ENCODE peak calls at places on chromosomes 6 and 20, in four cellular contexts. K is body of pancreas, I is breast epithelium, Y is AG04450. Z is an unnamed sample.

GRCh38 chr6:18148304-18149025 is 6.4 kb downstream of the TPMT start:
- DNase-seq in K (no peak), I (no peak), Y (peak), Z (no peak)

GRCh38 chr6:80282913-80283554 is 176.6 kb downstream of the BCKDHB start:
- DNase-seq in K (no peak), I (no peak), Y (no peak), Z (no peak)

GRCh38 chr6:38024908-38025307 is 205.4 kb downstream of the ZFAND3 start:
- DNase-seq in K (no peak), I (no peak), Y (no peak), Z (no peak)

GRCh38 chr6:84575264-84575663 is 189.1 kb downstream of the TBX18 start:
- DNase-seq in K (no peak), I (no peak), Y (no peak), Z (no peak)

GRCh38 chr6:138817799-138818198 is 21.9 kb downstream of the ECT2L start:
- DNase-seq in K (peak), I (peak), Y (peak), Z (no peak)

GRCh38 chr6:151389640-151390275 is 1.6 kb downstream of the ZBTB2 start:
- DNase-seq in K (peak), I (peak), Y (no peak), Z (peak)

GRCh38 chr6:10847684-10848083 is 9.3 kb upstream of the MAK start:
- DNase-seq in K (no peak), I (no peak), Y (no peak), Z (no peak)

GRCh38 chr20:34954905-34955231 is 738 bp downstream of the GSS start:
- DNase-seq in K (no peak), I (no peak), Y (no peak), Z (no peak)

GRCh38 chr6:168658059-168658458 is 217.1 kb downstream of the SMOC2 start:
- DNase-seq in K (no peak), I (no peak), Y (no peak), Z (peak)

GRCh38 chr20:8116067-8116811 is 15.8 kb upstream of the PLCB1 start:
- DNase-seq in K (no peak), I (no peak), Y (peak), Z (no peak)

GRCh38 chr6:159075506-159076100 is 30.8 kb upstream of the TAGAP start:
- DNase-seq in K (no peak), I (no peak), Y (no peak), Z (no peak)

GRCh38 chr6:52115145-52115741 is 27.8 kb upstream of the PKHD1 start:
- DNase-seq in K (no peak), I (no peak), Y (no peak), Z (no peak)

GRCh38 chr6:33692078-33692759 is 19.3 kb downstream of the UQCC2 start:
- DNase-seq in K (no peak), I (no peak), Y (no peak), Z (no peak)

DNA sequence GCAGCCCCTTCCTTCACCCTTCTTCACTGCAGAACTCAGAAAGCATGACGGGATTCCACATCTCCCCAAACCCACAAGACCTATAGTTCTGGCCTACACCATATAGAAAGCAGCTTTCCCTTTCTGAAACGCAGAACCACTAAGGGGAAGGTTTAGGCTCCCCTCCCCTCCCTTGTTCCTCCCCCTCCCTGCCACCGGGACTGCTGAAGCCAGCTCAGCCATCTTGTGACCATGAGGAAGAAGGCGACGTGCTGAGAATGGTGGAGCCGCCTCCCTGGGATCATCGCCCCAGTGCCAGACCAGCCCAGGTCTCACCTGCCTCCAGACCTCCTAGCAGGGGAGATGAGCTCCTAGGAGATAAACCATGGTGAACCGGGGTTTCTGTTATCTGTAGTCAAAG is 19.6 kb downstream of the SERPINB6 start:
- DNase-seq in K (no peak), I (no peak), Y (no peak), Z (no peak)
- H3K27ac ChIP-seq in K (peak), I (no peak), Y (no peak), Z (no peak)

GRCh38 chr6:1624848-1625341 is 15.2 kb downstream of the FOXC1 start:
- DNase-seq in K (no peak), I (no peak), Y (no peak), Z (no peak)

GRCh38 chr6:1623769-1624070 is 14.0 kb downstream of the FOXC1 start:
- DNase-seq in K (no peak), I (no peak), Y (no peak), Z (no peak)

GRCh38 chr6:1624071-1624847 is 14.5 kb downstream of the FOXC1 start:
- DNase-seq in K (no peak), I (no peak), Y (no peak), Z (no peak)

GRCh38 chr6:1622220-1622841 is 12.6 kb downstream of the FOXC1 start:
- DNase-seq in K (no peak), I (no peak), Y (no peak), Z (no peak)

DNA sequence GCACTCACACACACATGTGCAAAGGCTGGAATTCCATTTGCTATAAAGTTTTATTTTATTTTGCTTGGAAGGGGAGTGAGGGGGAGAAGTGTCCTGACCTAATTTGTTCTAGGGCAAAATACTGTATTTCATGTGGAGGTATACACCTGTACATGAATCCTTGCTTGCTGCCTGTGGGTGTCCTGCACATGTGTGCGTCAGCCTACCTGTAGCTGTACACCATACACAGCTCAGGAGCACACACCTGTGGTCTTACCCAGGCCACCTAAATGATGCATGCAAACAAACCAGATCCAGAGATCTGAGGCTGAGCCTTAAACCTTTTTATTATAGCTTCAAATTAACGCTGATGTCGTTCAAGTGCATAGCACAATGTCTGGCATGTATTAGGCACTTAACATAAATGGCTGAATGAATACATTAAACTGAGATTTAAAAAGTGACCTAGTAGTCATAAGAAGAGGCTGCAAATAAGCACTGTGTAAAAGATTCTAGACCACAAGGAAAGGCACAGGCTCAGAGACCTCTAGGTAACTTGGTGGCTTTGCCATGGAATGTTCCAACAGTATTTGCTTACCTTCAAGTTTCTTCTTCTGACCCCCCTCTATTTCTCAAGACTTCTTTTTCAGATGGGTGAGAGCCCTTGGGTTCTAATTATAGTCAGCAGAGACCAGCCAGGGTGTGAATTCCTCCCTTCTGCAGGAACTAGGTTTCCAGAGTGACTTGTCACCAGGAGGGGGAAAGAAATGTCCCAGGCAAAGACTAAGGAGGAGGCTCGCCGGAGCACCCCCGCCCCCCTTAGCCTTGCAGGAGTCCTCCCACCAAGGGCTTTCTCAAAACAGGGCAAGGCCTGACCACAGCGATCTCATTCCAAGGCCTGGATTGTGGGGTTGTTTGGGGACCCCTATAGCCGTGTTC is 13.4 kb downstream of the FOXC1 start:
- DNase-seq in K (no peak), I (no peak), Y (no peak), Z (no peak)
- H3K27ac ChIP-seq in K (no peak), I (no peak), Y (no peak), Z (no peak)

GRCh38 chr20:58997141-58997770 is 9.8 kb downstream of the CTSZ start:
- DNase-seq in K (no peak), I (no peak), Y (no peak), Z (no peak)
- H3K27ac ChIP-seq in K (no peak), I (no peak), Y (no peak), Z (no peak)

DNA sequence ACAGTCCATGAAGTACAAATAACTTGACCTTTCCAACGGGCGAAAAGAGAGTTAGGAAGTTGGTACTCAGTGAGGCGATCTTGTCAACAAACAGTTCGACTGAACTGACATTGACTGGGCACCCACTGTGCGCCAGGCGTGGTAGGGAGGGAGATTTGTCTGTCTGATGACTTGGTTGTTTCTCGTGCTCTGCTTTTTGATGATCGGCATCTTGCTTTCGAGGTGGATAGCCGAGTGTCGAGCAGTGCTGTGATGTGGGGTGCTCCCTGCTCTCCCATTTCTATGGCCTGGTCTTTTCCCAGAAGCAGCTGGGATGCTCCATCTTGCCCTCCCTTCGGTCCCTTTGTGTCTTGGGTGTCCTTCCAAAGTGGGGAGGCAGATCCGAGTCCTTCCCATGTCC is 30.4 kb downstream of the RPP40 start:
- DNase-seq in K (no peak), I (no peak), Y (no peak), Z (no peak)
- H3K27ac ChIP-seq in K (no peak), I (peak), Y (no peak), Z (no peak)

GRCh38 chr6:7295916-7296315 is 17.1 kb downstream of the SSR1 start:
- DNase-seq in K (no peak), I (no peak), Y (no peak), Z (no peak)

GRCh38 chr6:7292856-7293255 is 20.1 kb downstream of the SSR1 start:
- DNase-seq in K (no peak), I (no peak), Y (no peak), Z (no peak)

GRCh38 chr6:7285416-7285815 is 27.6 kb downstream of the SSR1 start:
- DNase-seq in K (no peak), I (no peak), Y (no peak), Z (no peak)

GRCh38 chr6:7290079-7290478 is 22.9 kb downstream of the SSR1 start:
- DNase-seq in K (no peak), I (no peak), Y (no peak), Z (no peak)
- H3K27ac ChIP-seq in K (no peak), I (no peak), Y (no peak), Z (no peak)

GRCh38 chr20:50321797-50322480 is 131.3 kb downstream of the CEBPB start:
- DNase-seq in K (peak), I (no peak), Y (no peak), Z (no peak)

GRCh38 chr20:50323209-50323608 is 132.6 kb downstream of the CEBPB start:
- DNase-seq in K (no peak), I (no peak), Y (no peak), Z (no peak)

GRCh38 chr20:50322703-50323131 is 132.1 kb downstream of the CEBPB start:
- DNase-seq in K (no peak), I (no peak), Y (no peak), Z (no peak)

GRCh38 chr20:50320005-50320909 is 129.6 kb downstream of the CEBPB start:
- DNase-seq in K (no peak), I (no peak), Y (no peak), Z (no peak)

DNA sequence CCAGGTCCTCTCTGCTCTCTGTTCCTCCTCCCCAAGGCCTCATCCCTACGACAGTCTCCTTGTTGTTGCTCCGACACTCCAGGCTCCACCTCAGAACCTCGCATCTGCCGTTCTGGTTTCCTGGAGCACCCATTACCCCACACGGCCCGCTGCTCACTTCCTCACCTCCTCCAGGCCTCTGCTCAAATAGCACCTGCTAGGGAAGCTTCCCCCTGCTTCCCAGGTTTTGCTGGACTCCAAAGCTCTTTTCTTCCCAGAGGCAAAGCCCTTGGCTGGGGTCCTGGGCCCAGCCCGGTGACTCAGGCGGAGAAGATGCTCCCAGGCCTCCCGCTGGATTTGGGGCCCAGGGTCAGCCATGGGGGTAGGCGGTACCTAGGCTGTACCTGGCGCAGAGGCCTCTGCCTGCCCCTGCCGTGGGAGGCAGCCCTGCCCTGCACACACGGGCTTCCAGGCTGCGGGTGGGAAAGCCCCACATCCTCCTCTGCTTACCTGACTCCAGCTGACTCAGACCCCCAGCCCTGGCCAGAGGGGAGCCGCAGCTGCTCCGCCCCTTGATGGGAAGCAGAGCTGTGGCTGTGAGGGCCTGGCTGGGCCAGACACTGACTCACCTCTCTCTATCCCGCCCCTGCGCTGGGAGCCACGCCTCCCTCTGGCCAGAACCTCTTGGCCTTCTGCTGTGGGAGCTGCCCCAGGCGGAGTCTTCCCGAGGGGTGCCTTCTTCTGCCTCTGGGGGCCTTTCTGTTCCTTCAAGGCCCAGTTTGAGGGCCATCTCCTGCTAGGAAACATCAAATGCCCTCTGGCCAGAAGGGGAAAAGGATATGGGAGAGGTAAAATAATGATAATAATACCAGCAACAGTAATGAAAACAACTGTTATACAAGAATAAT is 130.5 kb downstream of the CEBPB start:
- DNase-seq in K (peak), I (peak), Y (peak), Z (peak)
- H3K27ac ChIP-seq in K (peak), I (peak), Y (peak), Z (no peak)

GRCh38 chr20:57247292-57247975 is 19.0 kb downstream of the BMP7 start:
- DNase-seq in K (no peak), I (no peak), Y (no peak), Z (no peak)

GRCh38 chr20:57248132-57248797 is 18.2 kb downstream of the BMP7 start:
- DNase-seq in K (no peak), I (no peak), Y (no peak), Z (no peak)

GRCh38 chr20:57244627-57245214 is 21.7 kb downstream of the BMP7 start:
- DNase-seq in K (no peak), I (no peak), Y (no peak), Z (peak)

GRCh38 chr20:57244221-57244585 is 22.2 kb downstream of the BMP7 start:
- DNase-seq in K (no peak), I (no peak), Y (no peak), Z (no peak)

DNA sequence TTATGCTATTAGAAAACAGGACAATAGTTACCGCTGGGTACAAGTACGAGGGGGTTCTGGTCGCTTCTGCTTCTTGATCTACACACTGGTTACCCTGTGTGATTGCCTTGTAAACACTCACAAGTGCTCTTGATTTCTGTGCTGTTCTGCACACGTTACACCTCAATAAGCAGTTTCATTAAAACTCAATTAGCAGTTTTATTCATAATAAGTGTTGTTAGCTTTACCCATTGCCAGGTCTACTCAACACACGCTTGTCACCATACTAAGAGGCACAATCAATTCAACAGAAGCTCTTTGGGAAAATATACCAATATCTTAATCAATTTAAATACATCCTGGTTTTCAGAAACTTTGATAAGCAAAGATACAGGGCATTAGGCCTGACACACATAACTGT is 20.4 kb downstream of the BMP7 start:
- DNase-seq in K (no peak), I (no peak), Y (no peak), Z (no peak)
- H3K27ac ChIP-seq in K (no peak), I (no peak), Y (no peak), Z (no peak)

GRCh38 chr20:46895906-46896242 is 1.2 kb downstream of the EYA2 start:
- DNase-seq in K (no peak), I (no peak), Y (no peak), Z (no peak)
- H3K27ac ChIP-seq in K (no peak), I (peak), Y (no peak), Z (peak)

GRCh38 chr6:129645371-129646139 is 64.4 kb downstream of the ARHGAP18 start:
- DNase-seq in K (no peak), I (no peak), Y (no peak), Z (no peak)
- H3K27ac ChIP-seq in K (peak), I (peak), Y (peak), Z (no peak)

GRCh38 chr6:137175157-137175889 is 1.9 kb upstream of the IL22RA2 start:
- DNase-seq in K (no peak), I (no peak), Y (no peak), Z (no peak)
- H3K27ac ChIP-seq in K (no peak), I (no peak), Y (no peak), Z (no peak)